ENCODE peak calls at places on chromosomes 13 and 19, in eight cellular contexts. Z is HFFc6, E is MCF 10A, O is activated B cell treated with CpG ODN at 0.5 μM for 24 hours, X is neural crest cell, W is epithelial cell of esophagus, R is astrocyte of the spinal cord, H is mesothelial cell of epicardium. I is an unnamed sample.

GRCh38 chr13:74062933-74063332 is 71.3 kb downstream of the KLF12 start:
- DNase-seq in H (no peak), R (peak; percentile 68), W (no peak), E (no peak), X (no peak), Z (no peak), O (no peak), I (no peak)

GRCh38 chr13:44088409-44088808 is 208.7 kb downstream of the LACC1 start:
- DNase-seq in X (no peak), E (no peak), R (no peak), H (no peak), Z (no peak), O (no peak), W (no peak), I (no peak)

GRCh38 chr13:63435668-63436275 is 2020.1 kb upstream of the PCDH20 start:
- DNase-seq in Z (peak; percentile 83), W (peak; percentile 71), R (peak; percentile 99), O (no peak), H (no peak), E (peak; percentile 68), X (no peak), I (no peak)

GRCh38 chr19:35813043-35813890 is 622 bp upstream of the PRODH2 start:
- DNase-seq in E (no peak), R (no peak), Z (no peak), H (no peak), X (no peak), O (no peak), W (no peak), I (no peak)

GRCh38 chr13:37492741-37493514 is 105.6 kb downstream of the POSTN start:
- DNase-seq in Z (peak; percentile 84), X (no peak), O (no peak), W (peak; percentile 14), R (peak; percentile 87), H (no peak), E (peak; percentile 40), I (no peak)

GRCh38 chr13:37602743-37603381 is 4.3 kb upstream of the POSTN start:
- DNase-seq in O (no peak), R (peak; percentile 60), Z (peak; percentile 10), E (peak; percentile 42), X (no peak), W (peak; percentile 41), H (no peak), I (no peak)

GRCh38 chr13:58712191-58712590 is 1080.6 kb downstream of the PCDH17 start:
- DNase-seq in Z (no peak), O (no peak), R (no peak), X (no peak), E (no peak), H (no peak), W (no peak), I (no peak)

GRCh38 chr19:40607311-40607871 is 6.2 kb downstream of the LTBP4 start:
- DNase-seq in R (no peak), O (no peak), E (peak; percentile 69), H (no peak), W (no peak), Z (no peak), X (no peak), I (no peak)

GRCh38 chr13:112521073-112521685 is 66.8 kb downstream of the TUBGCP3 start:
- DNase-seq in R (no peak), X (no peak), O (no peak), E (no peak), Z (no peak), W (peak; percentile 14), H (no peak), I (no peak)

GRCh38 chr19:35592226-35592625 is 6.3 kb downstream of the PMIS2 start:
- DNase-seq in Z (no peak), E (peak; percentile 61), X (no peak), R (no peak), O (no peak), W (peak; percentile 73), H (no peak), I (no peak)

GRCh38 chr13:44054525-44054924 is 174.8 kb downstream of the LACC1 start:
- DNase-seq in E (no peak), X (no peak), Z (no peak), O (no peak), H (no peak), W (no peak), R (no peak), I (no peak)

GRCh38 chr13:114025432-114026127 is 51.7 kb upstream of the C13orf46 start:
- DNase-seq in X (no peak), Z (no peak), W (no peak), R (peak; percentile 86), E (no peak), H (no peak), O (no peak), I (no peak)

GRCh38 chr13:69565334-69565733 is 542.3 kb upstream of the ATXN8OS start:
- DNase-seq in W (peak; percentile 76), H (no peak), Z (peak; percentile 0), R (peak; percentile 67), O (no peak), X (no peak), E (peak; percentile 81), I (no peak)

GRCh38 chr19:6221878-6222746 is 57.7 kb downstream of the MLLT1 start:
- DNase-seq in W (no peak), X (no peak), Z (no peak), H (no peak), R (no peak), E (no peak), O (no peak), I (no peak)

GRCh38 chr13:43077906-43078305 is 54.5 kb downstream of the DNAJC15 start:
- DNase-seq in R (no peak), E (no peak), O (no peak), X (no peak), H (no peak), W (no peak), Z (no peak), I (no peak)

GRCh38 chr19:19464339-19465098 is 50.8 kb downstream of the TSSK6 start:
- DNase-seq in R (peak; percentile 74), X (peak; percentile 30), E (no peak), H (no peak), O (no peak), Z (no peak), W (peak; percentile 89), I (no peak)

GRCh38 chr19:48333467-48334384 is 8.4 kb downstream of the EMP3 start:
- DNase-seq in W (peak; percentile 95), O (peak; percentile 90), X (peak; percentile 66), E (peak; percentile 96), H (peak; percentile 76), R (peak; percentile 91), Z (peak; percentile 87), I (peak; percentile 87)

GRCh38 chr19:6048348-6048747 is 62.0 kb downstream of the RFX2 start:
- DNase-seq in E (no peak), R (no peak), X (no peak), W (no peak), H (no peak), Z (no peak), O (no peak), I (no peak)

GRCh38 chr19:1855040-1855827 is 7.0 kb upstream of the REXO1 start:
- DNase-seq in H (no peak), Z (peak; percentile 80), O (peak; percentile 62), R (peak; percentile 86), E (peak; percentile 92), W (peak; percentile 94), X (peak; percentile 58), I (peak; percentile 98)
- TF ChIP-seq CTCF in H (no peak), Z (no peak), O (no peak), R (no peak), E (no peak), W (no peak), X (no peak), I (no peak)

GRCh38 chr19:56393119-56394012 is at the start of gene ZNF582:
- DNase-seq in O (peak; percentile 85), R (peak; percentile 97), W (peak; percentile 98), H (peak; percentile 61), E (no peak), X (peak; percentile 76), Z (peak; percentile 63), I (peak; percentile 82)
- TF ChIP-seq CTCF in O (no peak), R (peak; percentile 89), W (peak; percentile 74), H (peak; percentile 48), E (no peak), X (peak; percentile 80), Z (peak; percentile 63), I (peak; percentile 66)

GRCh38 chr19:51394045-51394836 is 3.9 kb upstream of the C19orf84 start:
- DNase-seq in H (peak; percentile 78), X (peak; percentile 88), Z (peak; percentile 99), E (peak; percentile 100), W (peak; percentile 97), O (peak; percentile 76), R (peak; percentile 99), I (peak; percentile 80)
- TF ChIP-seq CTCF in H (no peak), X (no peak), Z (no peak), E (no peak), W (peak; percentile 27), O (no peak), R (no peak), I (peak; percentile 26)

GRCh38 chr19:4852484-4852883 is 15.0 kb downstream of the PLIN3 start:
- DNase-seq in R (no peak), X (no peak), E (no peak), H (no peak), W (no peak), O (no peak), Z (no peak), I (no peak)

GRCh38 chr19:4847190-4847973 is 15.9 kb upstream of the TICAM1 start:
- DNase-seq in X (no peak), H (no peak), O (no peak), Z (no peak), W (no peak), E (no peak), R (no peak), I (no peak)

GRCh38 chr19:4849019-4849418 is 17.5 kb upstream of the TICAM1 start:
- DNase-seq in X (no peak), Z (no peak), E (no peak), O (no peak), H (no peak), R (no peak), W (no peak), I (no peak)

GRCh38 chr19:4851551-4852290 is 15.7 kb downstream of the PLIN3 start:
- DNase-seq in R (peak; percentile 39), E (peak; percentile 56), O (peak; percentile 77), Z (peak; percentile 34), H (peak; percentile 36), X (peak; percentile 89), W (peak; percentile 55), I (peak; percentile 98)
- TF ChIP-seq CTCF in R (peak; percentile 92), E (peak; percentile 69), O (peak; percentile 63), Z (peak; percentile 90), H (peak; percentile 64), X (peak; percentile 82), W (peak; percentile 78), I (peak; percentile 84)

GRCh38 chr13:34779171-34779570 is 162.9 kb upstream of the NBEA start:
- DNase-seq in R (no peak), O (no peak), Z (no peak), X (no peak), H (no peak), W (no peak), E (peak; percentile 8), I (no peak)
- TF ChIP-seq CTCF in R (no peak), O (no peak), Z (peak; percentile 24), X (no peak), H (no peak), W (no peak), E (no peak), I (peak; percentile 25)

GRCh38 chr13:75881109-75881775 is 245.1 kb downstream of the LMO7 start:
- DNase-seq in H (no peak), R (no peak), Z (no peak), E (no peak), X (no peak), W (no peak), O (no peak), I (no peak)
- TF ChIP-seq CTCF in H (no peak), R (no peak), Z (no peak), E (no peak), X (no peak), W (no peak), O (no peak), I (no peak)